ENCODE peak calls at places on chromosomes 1 and 21, in ten cellular contexts. P is stomach, Q is GM13976, Z is ovary, S is uterus, R is RWPE2, Y is foreskin fibroblast, D is omental fat pad, B is lower lobe of right lung, E is esophagus muscularis mucosa. C is an unnamed sample.

GRCh38 chr1:25198731-25199231 is 33.5 kb downstream of the SYF2 start:
- DNase-seq in P (peak), Q (no peak), Z (no peak), S (no peak), R (no peak), Y (no peak), D (no peak), B (no peak), E (no peak), C (peak)

GRCh38 chr1:178109348-178110143 is 15.6 kb downstream of the RASAL2 start:
- DNase-seq in P (no peak), Q (no peak), Z (no peak), S (no peak), R (no peak), Y (peak), D (no peak), B (no peak), E (no peak), C (no peak)

GRCh38 chr1:41664861-41665640 is 180.6 kb upstream of the EDN2 start:
- DNase-seq in P (no peak), Q (no peak), Z (no peak), S (no peak), R (no peak), Y (peak), D (no peak), B (no peak), E (no peak), C (no peak)

GRCh38 chr1:17119076-17119743 is at the start of gene PADI2:
- DNase-seq in P (peak), Q (peak), Z (peak), S (no peak), R (no peak), Y (peak), D (peak), B (peak), E (no peak), C (peak)

GRCh38 chr1:116417678-116418077 is 44.6 kb downstream of the ATP1A1 start:
- DNase-seq in P (no peak), Q (no peak), Z (no peak), S (no peak), R (no peak), Y (no peak), D (no peak), B (no peak), E (no peak), C (no peak)

GRCh38 chr1:9443913-9444445 is 95.3 kb upstream of the SLC25A33 start:
- DNase-seq in P (no peak), Q (no peak), Z (no peak), S (no peak), R (no peak), Y (no peak), D (no peak), B (no peak), E (no peak), C (no peak)

GRCh38 chr1:228336308-228337030 is 70.2 kb downstream of the TRIM11 start:
- DNase-seq in P (no peak), Q (no peak), Z (peak), S (peak), R (no peak), Y (no peak), D (no peak), B (peak), E (no peak), C (no peak)

GRCh38 chr21:33360871-33361602 is 36.3 kb downstream of the IFNAR1 start:
- DNase-seq in P (peak), Q (peak), Z (peak), S (peak), R (no peak), Y (peak), D (peak), B (peak), E (peak), C (peak)

GRCh38 chr1:43841511-43841910 is 92.1 kb upstream of the ARTN start:
- DNase-seq in P (no peak), Q (no peak), Z (no peak), S (no peak), R (no peak), Y (no peak), D (no peak), B (no peak), E (no peak), C (no peak)

GRCh38 chr1:220879509-220880366 is 495 bp downstream of the HLX start:
- DNase-seq in P (peak), Q (peak), Z (peak), S (peak), R (no peak), Y (no peak), D (no peak), B (peak), E (peak), C (peak)

GRCh38 chr1:205665216-205665757 is 15.0 kb downstream of the SLC45A3 start:
- DNase-seq in P (no peak), Q (no peak), Z (no peak), S (no peak), R (no peak), Y (no peak), D (no peak), B (no peak), E (no peak), C (peak)

GRCh38 chr1:97008226-97008625 is 286.6 kb downstream of the PTBP2 start:
- DNase-seq in P (no peak), Q (no peak), Z (no peak), S (no peak), R (no peak), Y (peak), D (no peak), B (no peak), E (no peak), C (no peak)

GRCh38 chr21:33650929-33651505 is 8.7 kb downstream of the ITSN1 start:
- DNase-seq in P (no peak), Q (no peak), Z (no peak), S (no peak), R (no peak), Y (no peak), D (no peak), B (no peak), E (no peak), C (no peak)

GRCh38 chr1:108831225-108831624 is 25.7 kb downstream of the AKNAD1 start:
- DNase-seq in P (no peak), Q (no peak), Z (no peak), S (peak), R (no peak), Y (peak), D (no peak), B (no peak), E (peak), C (no peak)

GRCh38 chr1:170700842-170701305 is 36.9 kb downstream of the PRRX1 start:
- DNase-seq in P (no peak), Q (no peak), Z (no peak), S (no peak), R (no peak), Y (peak), D (no peak), B (no peak), E (no peak), C (no peak)

DNA sequence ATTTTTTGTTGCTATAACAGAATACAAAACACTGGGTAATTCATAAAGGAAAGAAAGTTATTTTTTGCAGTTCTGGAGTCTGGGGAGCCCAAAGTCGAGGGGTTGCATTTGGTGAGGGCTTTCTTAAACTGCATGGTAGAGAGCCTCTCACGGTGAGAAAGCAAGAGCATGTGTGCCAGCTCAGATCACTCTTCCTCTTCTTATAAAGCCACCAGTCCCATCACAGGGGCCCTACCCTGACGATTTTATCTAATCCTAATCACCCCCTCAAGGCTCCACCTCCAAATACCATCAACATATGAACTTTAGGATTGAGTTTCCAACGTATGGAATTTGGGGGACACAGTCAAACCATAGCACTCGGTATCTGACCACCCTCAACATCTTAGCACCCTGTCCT is 1.0 kb upstream of the STRIP1 start:
- DNase-seq in P (no peak), Q (no peak), Z (no peak), S (no peak), R (no peak), Y (no peak), D (no peak), B (no peak), E (no peak), C (no peak)
- TF ChIP-seq CTCF in P (no peak), Q (no peak), Z (no peak), S (no peak), R (no peak), Y (no peak), D (no peak), B (no peak), E (no peak), C (no peak)

DNA sequence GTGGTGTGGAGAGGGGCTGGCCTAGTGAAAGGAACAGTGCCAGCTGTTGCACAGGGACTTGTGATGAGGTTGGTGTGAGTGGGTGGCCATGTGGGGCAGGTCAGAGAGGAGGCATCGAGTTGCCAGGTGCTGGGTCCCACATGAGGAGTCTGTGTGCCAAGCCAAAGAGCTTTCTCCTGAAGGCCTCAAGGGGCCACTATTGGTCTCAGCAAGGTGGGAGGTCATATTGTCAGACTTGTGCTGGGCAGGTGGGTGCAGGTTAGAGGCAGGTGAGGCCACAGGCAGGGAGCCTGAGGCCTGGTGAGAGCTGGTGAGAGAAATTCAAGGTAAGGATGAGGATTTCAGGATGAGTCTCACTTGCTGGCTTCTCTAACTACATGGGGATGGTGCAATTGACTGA is 256.8 kb downstream of the DISC1 start:
- DNase-seq in P (no peak), Q (no peak), Z (no peak), S (no peak), R (no peak), Y (no peak), D (no peak), B (no peak), E (no peak), C (no peak)
- TF ChIP-seq CTCF in P (no peak), Q (no peak), Z (no peak), S (no peak), R (no peak), Y (no peak), D (no peak), B (no peak), E (no peak), C (no peak)

GRCh38 chr1:230853736-230854135 is 14.6 kb downstream of the C1orf198 start:
- DNase-seq in P (no peak), Q (no peak), Z (no peak), S (no peak), R (no peak), Y (no peak), D (no peak), B (no peak), E (no peak), C (no peak)
- TF ChIP-seq CTCF in P (no peak), Q (no peak), Z (no peak), S (no peak), R (no peak), Y (no peak), D (no peak), B (no peak), E (no peak), C (no peak)

DNA sequence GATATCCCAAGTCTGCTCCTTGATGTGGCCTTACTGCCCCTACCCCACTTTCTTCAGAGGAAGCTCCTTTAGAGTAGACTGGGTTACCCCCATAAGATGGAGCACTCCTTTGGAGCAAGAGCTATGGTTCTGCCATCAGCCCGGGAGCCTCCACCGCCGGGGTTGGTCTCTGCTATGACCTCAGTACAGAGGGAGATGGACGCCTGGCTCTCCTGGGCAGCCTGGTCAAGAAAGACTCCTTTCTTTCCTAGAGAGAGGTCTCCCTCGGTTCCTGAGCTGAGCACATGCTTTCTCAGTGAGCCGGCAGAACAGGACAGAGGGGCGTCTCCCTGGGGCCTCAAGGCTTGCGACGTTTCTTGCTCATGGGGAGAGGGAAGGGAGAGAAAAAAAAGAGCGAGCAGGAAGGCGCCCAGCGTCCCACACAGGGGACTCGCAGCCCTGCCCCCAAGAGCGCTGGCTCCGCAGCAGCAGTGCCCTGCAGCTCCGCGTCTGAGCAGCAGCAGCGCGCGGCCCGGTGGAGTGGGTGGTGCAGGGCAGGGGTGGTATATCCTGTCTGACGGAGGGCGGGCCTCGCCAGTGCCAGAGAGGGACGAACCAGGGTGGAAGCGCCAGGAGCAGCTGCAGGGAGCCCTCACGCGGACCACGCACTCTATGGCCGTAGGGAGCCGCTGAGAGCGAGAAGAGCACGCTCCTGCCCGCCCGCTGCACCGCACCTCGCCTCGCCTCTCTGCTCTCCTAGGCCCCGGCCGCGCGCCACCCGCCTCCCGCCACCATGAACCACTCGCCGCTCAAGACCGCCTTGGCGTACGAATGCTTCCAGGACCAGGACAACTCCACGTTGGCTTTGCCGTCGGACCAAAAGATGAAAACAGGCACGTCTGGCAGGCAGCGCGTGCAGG is at the start of gene PKP1:
- DNase-seq in P (peak), Q (no peak), Z (no peak), S (no peak), R (peak), Y (peak), D (no peak), B (peak), E (no peak), C (no peak)
- TF ChIP-seq CTCF in P (no peak), Q (no peak), Z (no peak), S (no peak), R (peak), Y (no peak), D (no peak), B (no peak), E (no peak), C (no peak)

DNA sequence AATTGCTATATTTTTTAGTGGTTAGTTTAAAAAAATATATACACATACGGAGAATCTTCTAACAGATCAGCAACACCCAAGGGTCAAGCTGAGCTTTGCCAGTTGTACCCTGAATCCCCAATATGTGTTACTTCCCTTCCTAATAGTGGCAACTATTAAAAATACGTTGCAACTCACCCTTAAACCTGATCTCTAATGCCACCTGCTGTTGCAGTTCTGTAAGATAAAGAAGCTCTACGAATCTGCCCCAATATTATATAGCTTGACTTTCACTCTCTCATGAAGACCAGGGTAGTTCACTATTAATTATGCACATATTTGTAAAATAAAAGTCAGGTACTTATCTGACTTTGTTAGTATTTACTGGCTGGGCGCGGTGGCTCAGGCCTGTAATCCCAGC is 58.4 kb downstream of the ASH1L start:
- DNase-seq in P (no peak), Q (peak), Z (no peak), S (no peak), R (no peak), Y (peak), D (no peak), B (no peak), E (no peak), C (peak)
- TF ChIP-seq CTCF in P (no peak), Q (no peak), Z (no peak), S (peak), R (peak), Y (peak), D (no peak), B (peak), E (peak), C (peak)

GRCh38 chr1:165679282-165680036 is 18.9 kb downstream of the ALDH9A1 start:
- DNase-seq in P (no peak), Q (no peak), Z (no peak), S (no peak), R (no peak), Y (no peak), D (no peak), B (no peak), E (no peak), C (no peak)
- TF ChIP-seq CTCF in P (no peak), Q (no peak), Z (no peak), S (no peak), R (no peak), Y (no peak), D (no peak), B (no peak), E (no peak), C (no peak)

C was measured in GM13977.